ENCODE peak calls at places on chromosome 12, in ten cellular contexts. M is heart left ventricle, I is spleen, U is ovary, N is astrocyte, P is breast epithelium, V is upper lobe of right lung, Z is cardiac muscle cell, J is ascending aorta, Q is lung. G is an unnamed sample. For H3K36me3 and H3K4me1, the result is how much of the 10 kb centered on the place peaks cover.

GRCh38 chr12:46230985-46231384 is 37.9 kb downstream of the SLC38A1 start:
- DNase-seq in M (no peak), I (no peak), U (no peak), N (no peak), P (no peak), V (no peak), Z (no peak), J (no peak), Q (no peak), G (no peak)

GRCh38 chr12:127450822-127451221 is 816.1 kb upstream of the TMEM132C start:
- DNase-seq in M (no peak), I (no peak), U (no peak), N (no peak), P (no peak), V (no peak), Z (no peak), J (no peak), Q (no peak), G (no peak)

GRCh38 chr12:81558031-81558430 is 201.1 kb downstream of the PPFIA2 start:
- DNase-seq in M (no peak), I (no peak), U (no peak), N (peak), P (no peak), V (no peak), Z (peak), J (no peak), Q (no peak), G (no peak)

GRCh38 chr12:52903285-52903854 is 1.5 kb downstream of the KRT8 start:
- DNase-seq in M (peak), I (peak), U (peak), N (peak), P (peak), V (peak), Z (peak), J (peak), Q (peak), G (peak)

GRCh38 chr12:46921048-46921753 is 95.4 kb upstream of the SLC38A4 start:
- DNase-seq in M (no peak), I (no peak), U (no peak), N (peak), P (no peak), V (no peak), Z (peak), J (no peak), Q (no peak), G (no peak)

GRCh38 chr12:116537149-116537904 is 21.9 kb upstream of the MAP1LC3B2 start:
- DNase-seq in M (no peak), I (no peak), U (no peak), N (no peak), P (no peak), V (no peak), Z (no peak), J (no peak), Q (no peak), G (no peak)

GRCh38 chr12:68373836-68374314 is 41.7 kb upstream of the MDM1 start:
- DNase-seq in M (no peak), I (no peak), U (no peak), N (no peak), P (no peak), V (no peak), Z (no peak), J (no peak), Q (no peak), G (no peak)

GRCh38 chr12:95143784-95144205 is 70.4 kb upstream of the NR2C1 start:
- DNase-seq in M (no peak), I (no peak), U (no peak), N (peak), P (no peak), V (no peak), Z (peak), J (no peak), Q (no peak), G (no peak)

GRCh38 chr12:121822393-121823100 is 18.7 kb downstream of the SETD1B start:
- DNase-seq in M (no peak), I (no peak), U (no peak), N (no peak), P (no peak), V (no peak), Z (no peak), J (no peak), Q (no peak), G (no peak)

GRCh38 chr12:48281811-48282210 is 68.9 kb downstream of the ZNF641 start:
- DNase-seq in M (no peak), I (no peak), U (no peak), N (no peak), P (no peak), V (no peak), Z (no peak), J (no peak), Q (no peak), G (no peak)

GRCh38 chr12:95116341-95116740 is 42.9 kb upstream of the NR2C1 start:
- DNase-seq in M (no peak), I (no peak), U (no peak), N (no peak), P (no peak), V (no peak), Z (no peak), J (no peak), Q (no peak), G (no peak)

GRCh38 chr12:79344855-79345840 is 345.6 kb downstream of the PAWR start:
- DNase-seq in M (no peak), I (no peak), U (no peak), N (peak), P (no peak), V (no peak), Z (peak), J (no peak), Q (no peak), G (no peak)

GRCh38 chr12:49342914-49343731 is 3.6 kb upstream of the DNAJC22 start:
- DNase-seq in M (peak), I (no peak), U (no peak), N (no peak), P (no peak), V (peak), Z (no peak), J (no peak), Q (no peak), G (no peak)

GRCh38 chr12:48482198-48482597 is at the start of gene C12orf54:
- DNase-seq in M (no peak), I (no peak), U (no peak), N (no peak), P (no peak), V (no peak), Z (no peak), J (no peak), Q (no peak), G (no peak)

GRCh38 chr12:685388-685787 is 22.1 kb upstream of the NINJ2 start:
- DNase-seq in M (peak), I (peak), U (no peak), N (peak), P (no peak), V (no peak), Z (peak), J (no peak), Q (peak), G (peak)

GRCh38 chr12:79549531-79550271 is 141.1 kb downstream of the PAWR start:
- DNase-seq in M (no peak), I (no peak), U (no peak), N (peak), P (no peak), V (no peak), Z (peak), J (no peak), Q (no peak), G (no peak)

GRCh38 chr12:46547421-46548340 is 175.1 kb upstream of the SLC38A2 start:
- DNase-seq in M (no peak), I (no peak), U (no peak), N (no peak), P (no peak), V (no peak), Z (no peak), J (no peak), Q (no peak), G (no peak)

GRCh38 chr12:92503029-92503931 is 199.5 kb upstream of the PLEKHG7 start:
- DNase-seq in M (peak), I (no peak), U (peak), N (no peak), P (no peak), V (no peak), Z (peak), J (no peak), Q (no peak), G (no peak)

GRCh38 chr12:102568151-102568815 is 87.9 kb upstream of the IGF1 start:
- DNase-seq in M (no peak), I (no peak), U (no peak), N (peak), P (no peak), V (no peak), Z (no peak), J (no peak), Q (no peak), G (no peak)

GRCh38 chr12:114902665-114903393 is 218.9 kb upstream of the TBX3 start:
- DNase-seq in M (no peak), I (no peak), U (no peak), N (peak), P (no peak), V (no peak), Z (peak), J (no peak), Q (no peak), G (no peak)

GRCh38 chr12:47651368-47652254 is 54.2 kb downstream of the RPAP3 start:
- DNase-seq in M (peak), I (peak), U (peak), N (peak), P (no peak), V (peak), Z (peak), J (no peak), Q (peak), G (peak)

GRCh38 chr12:63994704-63995103 is 150.2 kb downstream of the SRGAP1 start:
- DNase-seq in M (no peak), I (no peak), U (no peak), N (peak), P (no peak), V (no peak), Z (no peak), J (no peak), Q (no peak), G (no peak)

GRCh38 chr12:23399402-23399933 is 550.0 kb downstream of the SOX5 start:
- DNase-seq in M (no peak), I (no peak), U (no peak), N (no peak), P (no peak), V (no peak), Z (no peak), J (no peak), Q (no peak), G (no peak)

GRCh38 chr12:65568517-65568916 is 255.8 kb upstream of the HMGA2 start:
- DNase-seq in M (no peak), I (no peak), U (no peak), N (peak), P (no peak), V (no peak), Z (peak), J (no peak), Q (no peak), G (no peak)

GRCh38 chr12:18224745-18225144 is 36.6 kb upstream of the PIK3C2G start:
- DNase-seq in M (no peak), I (no peak), U (no peak), N (peak), P (no peak), V (no peak), Z (peak), J (no peak), Q (no peak), G (no peak)

GRCh38 chr12:32418903-32419519 is 19.7 kb downstream of the FGD4 start:
- DNase-seq in M (no peak), I (no peak), U (no peak), N (no peak), P (no peak), V (no peak), Z (no peak), J (no peak), Q (no peak), G (no peak)

GRCh38 chr12:74889563-74890236 is 319.9 kb downstream of the KCNC2 start:
- DNase-seq in M (no peak), I (no peak), U (no peak), N (peak), P (no peak), V (no peak), Z (peak), J (no peak), Q (no peak), G (no peak)

GRCh38 chr12:27969901-27970390 is 2.6 kb downstream of the PTHLH start:
- DNase-seq in M (peak), I (peak), U (no peak), N (peak), P (peak), V (peak), Z (peak), J (no peak), Q (peak), G (no peak)

GRCh38 chr12:93099777-93100176 is 170.7 kb upstream of the EEA1 start:
- DNase-seq in M (no peak), I (no peak), U (no peak), N (no peak), P (no peak), V (no peak), Z (peak), J (no peak), Q (no peak), G (no peak)

GRCh38 chr12:11812558-11813421 is 163.3 kb downstream of the ETV6 start:
- DNase-seq in M (peak), I (peak), U (peak), N (no peak), P (no peak), V (no peak), Z (peak), J (no peak), Q (no peak), G (peak)

GRCh38 chr12:109963743-109964429 is 32.3 kb downstream of the GIT2 start:
- DNase-seq in M (no peak), I (no peak), U (peak), N (peak), P (no peak), V (no peak), Z (peak), J (no peak), Q (no peak), G (peak)

GRCh38 chr12:26135010-26135420 is 10.2 kb upstream of the BHLHE41 start:
- DNase-seq in M (no peak), I (no peak), U (peak), N (peak), P (no peak), V (peak), Z (peak), J (no peak), Q (peak), G (no peak)

GRCh38 chr12:107992870-107993451 is 136.1 kb upstream of the WSCD2 start:
- DNase-seq in M (no peak), I (no peak), U (no peak), N (peak), P (no peak), V (no peak), Z (peak), J (no peak), Q (no peak), G (no peak)

GRCh38 chr12:112965643-112966042 is 12.7 kb upstream of the OAS2 start:
- DNase-seq in M (no peak), I (no peak), U (no peak), N (no peak), P (no peak), V (no peak), Z (no peak), J (no peak), Q (no peak), G (no peak)

GRCh38 chr12:42498549-42499247 is 90.8 kb downstream of the PRICKLE1 start:
- DNase-seq in M (no peak), I (no peak), U (no peak), N (peak), P (no peak), V (no peak), Z (peak), J (no peak), Q (no peak), G (no peak)

GRCh38 chr12:51270847-51271518 is 768 bp upstream of the SMAGP start:
- DNase-seq in M (no peak), I (no peak), U (no peak), N (peak), P (no peak), V (no peak), Z (peak), J (no peak), Q (no peak), G (no peak)

GRCh38 chr12:26451763-26452162 is 256.4 kb downstream of the SSPN start:
- DNase-seq in M (no peak), I (no peak), U (no peak), N (peak), P (no peak), V (no peak), Z (peak), J (no peak), Q (no peak), G (no peak)

GRCh38 chr12:97535582-97535981 is 73.0 kb downstream of the RMST start:
- DNase-seq in M (no peak), I (no peak), U (no peak), N (peak), P (no peak), V (no peak), Z (peak), J (no peak), Q (no peak), G (no peak)

GRCh38 chr12:57179331-57180086 is 32.1 kb upstream of the LRP1-AS start:
- DNase-seq in M (no peak), I (no peak), U (no peak), N (no peak), P (no peak), V (no peak), Z (no peak), J (no peak), Q (no peak), G (no peak)

GRCh38 chr12:57177354-57177753 is 29.9 kb upstream of the LRP1-AS start:
- DNase-seq in M (no peak), I (no peak), U (no peak), N (no peak), P (no peak), V (no peak), Z (no peak), J (no peak), Q (no peak), G (no peak)

GRCh38 chr12:57176139-57176477 is 28.7 kb upstream of the LRP1-AS start:
- DNase-seq in M (no peak), I (no peak), U (no peak), N (no peak), P (no peak), V (no peak), Z (no peak), J (no peak), Q (no peak), G (no peak)

GRCh38 chr12:57176846-57177245 is 29.4 kb upstream of the LRP1-AS start:
- DNase-seq in M (no peak), I (no peak), U (no peak), N (no peak), P (no peak), V (no peak), Z (no peak), J (no peak), Q (no peak), G (no peak)

GRCh38 chr12:57178213-57178612 is 30.8 kb upstream of the LRP1-AS start:
- DNase-seq in M (no peak), I (no peak), U (no peak), N (no peak), P (no peak), V (no peak), Z (no peak), J (no peak), Q (no peak), G (no peak)
- H3K36me3 ChIP-seq in M (half or more), I (under half), U (under half), N (under half), P (under half), V (half or more), Z (under half), J (half or more), Q (under half), G (under half)

GRCh38 chr12:118311666-118312065 is 61.0 kb downstream of the TAOK3 start:
- DNase-seq in M (no peak), I (no peak), U (no peak), N (no peak), P (no peak), V (no peak), Z (no peak), J (no peak), Q (no peak), G (no peak)
- H3K4me1 ChIP-seq in M (half or more), I (half or more), U (under half), N (under half), P (under half), V (under half), Z (under half), J (under half), Q (under half), G (under half)

GRCh38 chr12:66952668-66953067 is 273.8 kb upstream of the GRIP1 start:
- DNase-seq in M (no peak), I (no peak), U (no peak), N (no peak), P (no peak), V (no peak), Z (no peak), J (no peak), Q (no peak), G (no peak)
- TF ChIP-seq CTCF in M (no peak), I (no peak), U (no peak), N (no peak), P (no peak), V (no peak), Z (no peak), J (no peak), Q (no peak), G (no peak)

DNA sequence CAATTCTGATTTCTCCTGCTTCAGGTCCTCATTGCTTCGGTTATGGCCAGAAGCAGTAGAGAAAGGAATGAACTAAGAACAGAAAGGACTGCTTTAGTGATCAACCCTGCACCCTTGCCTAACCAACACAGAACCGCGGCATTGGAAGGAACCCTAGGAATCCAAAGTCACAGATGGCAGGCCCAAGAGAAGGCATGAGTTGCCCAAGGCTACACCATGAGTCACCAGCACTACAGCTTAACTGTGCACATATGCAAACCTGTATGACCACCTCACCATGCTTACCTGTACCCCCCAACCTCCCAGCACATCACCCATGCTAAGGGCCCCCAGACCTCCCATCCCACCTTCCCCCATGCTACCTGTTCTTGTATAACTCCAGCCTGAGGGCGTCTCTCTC is 25.9 kb upstream of the BLTP3B start:
- DNase-seq in M (no peak), I (no peak), U (no peak), N (no peak), P (no peak), V (no peak), Z (no peak), J (no peak), Q (no peak), G (no peak)
- H3K36me3 ChIP-seq in M (under half), I (under half), U (under half), N (under half), P (under half), V (under half), Z (under half), J (under half), Q (under half), G (under half)

G was measured in Peyer's patch.